ENCODE peak calls at places on chromosomes 11 and 22, in nine cellular contexts. S is CD8-positive, alpha-beta memory T cell; M is CD4-positive, alpha-beta memory T cell; N is hepatocyte; R is GM23338; O is pancreas; I is SJCRH30; G is A549; P is upper lobe of right lung. K is an unnamed sample. For H3K4me1, the result is how much of the 10 kb centered on the place peaks cover.

GRCh38 chr11:46247090-46247489 is 30.4 kb upstream of the CREB3L1 start:
- DNase-seq in S (no peak), M (no peak), N (no peak), R (no peak), O (no peak), I (no peak), G (no peak), P (no peak), K (no peak)

GRCh38 chr22:46009730-46010129 is 32.8 kb upstream of the WNT7B start:
- DNase-seq in S (no peak), M (no peak), N (no peak), R (no peak), O (peak), I (peak), G (no peak), P (peak), K (no peak)

GRCh38 chr11:95549276-95549675 is 240.3 kb downstream of the FAM76B start:
- DNase-seq in S (no peak), M (no peak), N (no peak), R (no peak), O (no peak), I (no peak), G (no peak), P (no peak), K (no peak)

GRCh38 chr11:1335811-1336761 is 26.7 kb upstream of the TOLLIP start:
- DNase-seq in S (peak), M (peak), N (peak), R (peak), O (peak), I (no peak), G (no peak), P (no peak), K (peak)

GRCh38 chr22:46673677-46674236 is 53.6 kb downstream of the GRAMD4 start:
- DNase-seq in S (no peak), M (no peak), N (no peak), R (no peak), O (no peak), I (no peak), G (no peak), P (no peak), K (no peak)

GRCh38 chr22:20403779-20404140 is 9.8 kb downstream of the ZNF74 start:
- DNase-seq in S (no peak), M (no peak), N (no peak), R (no peak), O (no peak), I (no peak), G (no peak), P (no peak), K (no peak)

GRCh38 chr11:2480874-2481220 is 36.0 kb downstream of the KCNQ1 start:
- DNase-seq in S (no peak), M (no peak), N (no peak), R (no peak), O (no peak), I (no peak), G (no peak), P (peak), K (no peak)

GRCh38 chr22:49021926-49022815 is 805.5 kb downstream of the BRD1 start:
- DNase-seq in S (peak), M (no peak), N (no peak), R (no peak), O (no peak), I (no peak), G (no peak), P (peak), K (no peak)

GRCh38 chr11:118142081-118142480 is 10.5 kb downstream of the SCN4B start:
- DNase-seq in S (no peak), M (no peak), N (peak), R (no peak), O (no peak), I (no peak), G (no peak), P (peak), K (no peak)

GRCh38 chr22:20520093-20520511 is 12.7 kb downstream of the MED15 start:
- DNase-seq in S (peak), M (no peak), N (no peak), R (no peak), O (no peak), I (no peak), G (no peak), P (no peak), K (no peak)

GRCh38 chr22:32558681-32559355 is 84.2 kb downstream of the FBXO7 start:
- DNase-seq in S (no peak), M (no peak), N (peak), R (no peak), O (no peak), I (peak), G (peak), P (no peak), K (no peak)

GRCh38 chr11:57742087-57742452 is 779 bp downstream of the SELENOH start:
- DNase-seq in S (no peak), M (no peak), N (no peak), R (no peak), O (no peak), I (no peak), G (no peak), P (no peak), K (no peak)

GRCh38 chr11:132496341-132496740 is 1036.0 kb downstream of the OPCML start:
- DNase-seq in S (no peak), M (no peak), N (no peak), R (no peak), O (no peak), I (no peak), G (no peak), P (no peak), K (no peak)

GRCh38 chr22:37181681-37182080 is 6.4 kb downstream of the C1QTNF6 start:
- DNase-seq in S (no peak), M (no peak), N (no peak), R (no peak), O (no peak), I (no peak), G (no peak), P (no peak), K (no peak)

GRCh38 chr11:102244681-102245409 is 72.4 kb upstream of the BIRC3 start:
- DNase-seq in S (no peak), M (no peak), N (no peak), R (no peak), O (no peak), I (no peak), G (peak), P (no peak), K (no peak)

GRCh38 chr22:20440637-20441591 is 3.3 kb upstream of the SCARF2 start:
- DNase-seq in S (peak), M (no peak), N (no peak), R (no peak), O (no peak), I (no peak), G (no peak), P (peak), K (peak)

GRCh38 chr11:11857769-11858168 is 16.0 kb downstream of the USP47 start:
- DNase-seq in S (no peak), M (peak), N (no peak), R (peak), O (no peak), I (no peak), G (no peak), P (no peak), K (no peak)

GRCh38 chr11:118522571-118523072 is 4.7 kb upstream of the TTC36 start:
- DNase-seq in S (no peak), M (no peak), N (peak), R (peak), O (no peak), I (peak), G (no peak), P (no peak), K (no peak)

GRCh38 chr22:23178512-23179254 is 1.6 kb upstream of the BCR start:
- DNase-seq in S (peak), M (peak), N (peak), R (peak), O (peak), I (peak), G (peak), P (peak), K (peak)

GRCh38 chr11:101974255-101974654 is 57.9 kb upstream of the ANGPTL5 start:
- DNase-seq in S (no peak), M (no peak), N (no peak), R (no peak), O (no peak), I (no peak), G (no peak), P (no peak), K (no peak)

GRCh38 chr11:75313457-75314272 is 37.8 kb downstream of the ARRB1 start:
- DNase-seq in S (no peak), M (no peak), N (peak), R (no peak), O (no peak), I (peak), G (no peak), P (peak), K (peak)

GRCh38 chr11:9341638-9342137 is 27.3 kb upstream of the TMEM41B start:
- DNase-seq in S (no peak), M (no peak), N (no peak), R (no peak), O (no peak), I (no peak), G (no peak), P (no peak), K (no peak)

GRCh38 chr11:8605956-8606355 is 11.9 kb upstream of the STK33 start:
- DNase-seq in S (no peak), M (no peak), N (no peak), R (no peak), O (no peak), I (no peak), G (no peak), P (no peak), K (no peak)

GRCh38 chr11:132234878-132235277 is 864.5 kb downstream of the NTM start:
- DNase-seq in S (no peak), M (no peak), N (no peak), R (no peak), O (no peak), I (no peak), G (no peak), P (no peak), K (no peak)

GRCh38 chr11:64117763-64118459 is 48.0 kb downstream of the MACROD1 start:
- DNase-seq in S (no peak), M (no peak), N (no peak), R (no peak), O (no peak), I (no peak), G (no peak), P (no peak), K (no peak)

GRCh38 chr11:131744847-131745246 is 374.4 kb downstream of the NTM start:
- DNase-seq in S (no peak), M (no peak), N (no peak), R (no peak), O (no peak), I (no peak), G (no peak), P (no peak), K (no peak)

GRCh38 chr11:125627236-125627910 is 2.4 kb downstream of the CHEK1 start:
- DNase-seq in S (no peak), M (no peak), N (no peak), R (no peak), O (no peak), I (no peak), G (no peak), P (no peak), K (no peak)

GRCh38 chr11:101133190-101133589 is 3.6 kb upstream of the PGR start:
- DNase-seq in S (no peak), M (no peak), N (no peak), R (no peak), O (no peak), I (no peak), G (no peak), P (no peak), K (no peak)

GRCh38 chr22:37930270-37930951 is 23.0 kb downstream of the C22orf23 start:
- DNase-seq in S (no peak), M (no peak), N (no peak), R (peak), O (no peak), I (no peak), G (peak), P (no peak), K (no peak)

GRCh38 chr11:128806496-128807261 is 60.4 kb downstream of the KCNJ1 start:
- DNase-seq in S (no peak), M (no peak), N (no peak), R (no peak), O (no peak), I (no peak), G (no peak), P (no peak), K (no peak)

GRCh38 chr22:50271519-50271970 is 1.4 kb upstream of the MAPK11 start:
- DNase-seq in S (peak), M (no peak), N (peak), R (peak), O (peak), I (peak), G (no peak), P (peak), K (peak)

GRCh38 chr11:25927391-25927790 is 404.5 kb upstream of the ANO3 start:
- DNase-seq in S (no peak), M (no peak), N (no peak), R (no peak), O (no peak), I (no peak), G (no peak), P (no peak), K (no peak)

GRCh38 chr11:118415739-118416068 is 14.3 kb downstream of the ATP5MG start:
- DNase-seq in S (peak), M (no peak), N (peak), R (peak), O (no peak), I (peak), G (peak), P (no peak), K (no peak)

GRCh38 chr11:114216804-114217195 is 79.4 kb upstream of the NNMT start:
- DNase-seq in S (no peak), M (no peak), N (no peak), R (no peak), O (no peak), I (no peak), G (no peak), P (no peak), K (no peak)

GRCh38 chr11:106398396-106399074 is 321.1 kb downstream of the AASDHPPT start:
- DNase-seq in S (no peak), M (no peak), N (peak), R (no peak), O (no peak), I (no peak), G (peak), P (no peak), K (no peak)

GRCh38 chr11:86800076-86800955 is at the start of gene PRSS23:
- DNase-seq in S (peak), M (no peak), N (peak), R (peak), O (peak), I (peak), G (peak), P (peak), K (peak)

GRCh38 chr11:47889714-47890441 is 41.7 kb upstream of the NUP160 start:
- DNase-seq in S (no peak), M (peak), N (no peak), R (no peak), O (no peak), I (no peak), G (no peak), P (no peak), K (no peak)

GRCh38 chr11:75264356-75264755 is 23.8 kb downstream of the TPBGL start:
- DNase-seq in S (no peak), M (no peak), N (no peak), R (no peak), O (no peak), I (no peak), G (no peak), P (peak), K (no peak)

GRCh38 chr22:26072611-26073010 is 96.7 kb upstream of the SEZ6L start:
- DNase-seq in S (no peak), M (no peak), N (no peak), R (no peak), O (no peak), I (no peak), G (no peak), P (no peak), K (no peak)

GRCh38 chr11:20158597-20159257 is 1.5 kb downstream of the DBX1 start:
- DNase-seq in S (no peak), M (no peak), N (peak), R (peak), O (peak), I (peak), G (no peak), P (no peak), K (peak)
- H3K4me3 ChIP-seq in S (no peak), M (no peak), N (no peak), R (peak), O (no peak), I (no peak), G (no peak), P (no peak), K (no peak)

DNA sequence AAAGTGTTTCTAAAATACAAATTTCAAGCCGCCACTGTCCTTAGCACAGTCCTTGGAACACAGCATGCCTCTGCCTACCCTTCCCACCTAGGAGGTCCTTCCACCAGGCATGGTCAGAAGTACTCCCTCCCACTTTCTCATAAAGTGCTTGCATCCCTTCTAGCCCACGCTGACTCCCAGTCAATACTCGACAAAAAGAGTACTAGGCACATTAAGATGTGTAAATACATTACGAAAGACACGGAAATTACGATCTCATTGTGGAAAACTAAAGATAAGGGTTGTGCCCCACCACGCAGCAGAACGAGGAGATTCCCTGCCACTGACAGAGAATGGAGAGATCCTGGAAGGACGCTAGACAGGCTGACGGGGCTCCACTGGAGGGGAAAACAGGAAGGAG is 13.5 kb downstream of the CHKA start:
- DNase-seq in S (no peak), M (no peak), N (peak), R (no peak), O (no peak), I (no peak), G (no peak), P (no peak), K (no peak)
- H3K4me1 ChIP-seq in S (under half), M (under half), N (under half), R (under half), O (under half), I (under half), G (under half), P (under half), K (under half)

DNA sequence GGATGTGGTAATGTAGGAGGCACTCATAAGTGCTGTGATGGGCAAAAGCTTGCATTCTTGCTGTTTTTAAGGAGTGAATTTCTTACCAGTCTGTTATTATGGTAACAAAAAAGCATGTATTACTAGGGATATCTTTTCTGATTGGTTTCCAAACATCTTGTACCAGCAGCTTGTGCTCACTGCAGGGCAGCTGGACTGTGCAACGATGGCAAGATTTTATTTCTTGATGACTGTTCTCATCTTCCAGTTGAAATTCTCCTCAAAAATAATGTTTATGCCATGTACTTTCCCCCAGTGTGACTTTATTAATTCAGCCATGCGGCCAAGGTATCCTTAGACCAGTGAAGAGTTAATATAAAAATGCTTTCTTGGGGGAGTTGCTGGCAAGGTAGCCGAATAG is 35.4 kb downstream of the EMSY start:
- DNase-seq in S (no peak), M (no peak), N (no peak), R (no peak), O (no peak), I (no peak), G (no peak), P (no peak), K (no peak)
- H3K4me3 ChIP-seq in S (no peak), M (no peak), N (no peak), R (no peak), O (no peak), I (no peak), G (no peak), P (no peak), K (no peak)

GRCh38 chr22:47918276-47918928 is 1156.0 kb downstream of the TBC1D22A start:
- DNase-seq in S (peak), M (peak), N (no peak), R (no peak), O (no peak), I (peak), G (no peak), P (no peak), K (no peak)

GRCh38 chr22:47918936-47919505 is 1156.6 kb downstream of the TBC1D22A start:
- DNase-seq in S (no peak), M (no peak), N (no peak), R (no peak), O (no peak), I (no peak), G (no peak), P (no peak), K (no peak)

GRCh38 chr22:47919893-47920292 is 1157.4 kb downstream of the TBC1D22A start:
- DNase-seq in S (no peak), M (no peak), N (no peak), R (no peak), O (no peak), I (no peak), G (no peak), P (no peak), K (no peak)

GRCh38 chr22:47921906-47922305 is 1159.5 kb downstream of the TBC1D22A start:
- DNase-seq in S (no peak), M (no peak), N (no peak), R (no peak), O (no peak), I (no peak), G (no peak), P (no peak), K (no peak)

GRCh38 chr22:47920380-47920959 is 1158.0 kb downstream of the TBC1D22A start:
- DNase-seq in S (no peak), M (no peak), N (no peak), R (no peak), O (no peak), I (no peak), G (no peak), P (no peak), K (no peak)
- H3K4me1 ChIP-seq in S (under half), M (under half), N (under half), R (under half), O (under half), I (under half), G (under half), P (under half), K (under half)

GRCh38 chr22:41099036-41099435 is 6.6 kb downstream of the EP300 start:
- DNase-seq in S (no peak), M (no peak), N (no peak), R (no peak), O (no peak), I (no peak), G (no peak), P (no peak), K (no peak)

GRCh38 chr22:41094036-41094435 is 1.6 kb downstream of the EP300 start:
- DNase-seq in S (no peak), M (no peak), N (peak), R (peak), O (no peak), I (peak), G (no peak), P (no peak), K (no peak)

GRCh38 chr22:41092847-41093371 is 517 bp downstream of the EP300 start:
- DNase-seq in S (no peak), M (no peak), N (peak), R (peak), O (peak), I (peak), G (peak), P (peak), K (no peak)

GRCh38 chr22:41096391-41096790 is 4.0 kb downstream of the EP300 start:
- DNase-seq in S (no peak), M (no peak), N (no peak), R (no peak), O (no peak), I (no peak), G (no peak), P (no peak), K (no peak)

GRCh38 chr22:41096841-41097240 is 4.4 kb downstream of the EP300 start:
- DNase-seq in S (no peak), M (no peak), N (no peak), R (no peak), O (no peak), I (no peak), G (no peak), P (no peak), K (no peak)
- H3K4me3 ChIP-seq in S (no peak), M (no peak), N (no peak), R (peak), O (no peak), I (no peak), G (no peak), P (no peak), K (no peak)

GRCh38 chr11:34343686-34344085 is 14.1 kb downstream of the ABTB2 start:
- DNase-seq in S (no peak), M (no peak), N (no peak), R (no peak), O (no peak), I (no peak), G (no peak), P (no peak), K (no peak)

GRCh38 chr11:34345012-34345804 is 12.6 kb downstream of the ABTB2 start:
- DNase-seq in S (no peak), M (no peak), N (peak), R (no peak), O (peak), I (peak), G (peak), P (no peak), K (peak)

GRCh38 chr11:34345991-34346480 is 11.8 kb downstream of the ABTB2 start:
- DNase-seq in S (no peak), M (no peak), N (no peak), R (no peak), O (no peak), I (peak), G (no peak), P (no peak), K (no peak)

GRCh38 chr11:34343153-34343552 is 14.7 kb downstream of the ABTB2 start:
- DNase-seq in S (no peak), M (no peak), N (no peak), R (no peak), O (no peak), I (peak), G (no peak), P (no peak), K (no peak)

GRCh38 chr11:34344410-34345011 is 13.3 kb downstream of the ABTB2 start:
- DNase-seq in S (no peak), M (no peak), N (no peak), R (no peak), O (peak), I (no peak), G (peak), P (no peak), K (no peak)
- H3K4me1 ChIP-seq in S (under half), M (under half), N (under half), R (under half), O (under half), I (under half), G (half or more), P (under half), K (under half)

K was measured in ovary.